ENCODE peak calls at places on chromosomes 12 and 14, in four cellular contexts. B is heart left ventricle, A is body of pancreas, Y is fibroblast of the aortic adventitia. P is an unnamed sample.

GRCh38 chr12:111363578-111363977 is 5.3 kb downstream of the PHETA1 start:
- DNase-seq in Y (peak; percentile 65), A (peak; percentile 31), B (no peak), P (peak; percentile 73)

GRCh38 chr14:92841930-92842329 is 47.8 kb downstream of the GOLGA5 start:
- DNase-seq in A (no peak), Y (no peak), B (no peak), P (no peak)

GRCh38 chr14:31206536-31207286 is 882 bp downstream of the HECTD1 start:
- DNase-seq in Y (peak; percentile 33), B (peak; percentile 19), A (peak; percentile 40), P (peak; percentile 34)

GRCh38 chr12:109736552-109737108 is 23.0 kb downstream of the FAM222A start:
- DNase-seq in A (peak; percentile 51), B (peak; percentile 18), Y (peak; percentile 47), P (peak; percentile 18)

GRCh38 chr14:52790011-52790755 is 1.2 kb downstream of the GNPNAT1 start:
- DNase-seq in A (peak; percentile 16), B (no peak), Y (peak; percentile 26), P (no peak)

GRCh38 chr12:97756066-97756701 is 293.6 kb downstream of the RMST start:
- DNase-seq in B (no peak), Y (no peak), A (no peak), P (no peak)

GRCh38 chr12:43278268-43278832 is 273.7 kb downstream of the ADAMTS20 start:
- DNase-seq in B (no peak), A (no peak), Y (no peak), P (no peak)

GRCh38 chr12:81208193-81208946 is 130.5 kb downstream of the ACSS3 start:
- DNase-seq in B (no peak), A (no peak), Y (peak; percentile 10), P (no peak)

GRCh38 chr12:17588968-17589367 is 501.0 kb downstream of the RERGL start:
- DNase-seq in Y (no peak), A (peak; percentile 3), B (no peak), P (no peak)

GRCh38 chr12:51345681-51346080 is 798 bp downstream of the CELA1 start:
- DNase-seq in Y (peak; percentile 31), A (no peak), B (no peak), P (no peak)

GRCh38 chr12:110688446-110689001 is 391 bp downstream of the HVCN1 start:
- DNase-seq in B (peak; percentile 29), A (no peak), Y (no peak), P (no peak)

GRCh38 chr14:24673534-24674203 is 39.7 kb upstream of the GZMB start:
- DNase-seq in Y (no peak), B (no peak), A (peak; percentile 14), P (no peak)

GRCh38 chr14:89827260-89827659 is 127.3 kb downstream of the EFCAB11 start:
- DNase-seq in B (no peak), Y (no peak), A (no peak), P (no peak)

GRCh38 chr14:57209561-57209960 is 59.1 kb downstream of the EXOC5 start:
- DNase-seq in B (no peak), Y (peak; percentile 39), A (no peak), P (peak; percentile 63)

GRCh38 chr12:66775941-66776340 is 97.1 kb upstream of the GRIP1 start:
- DNase-seq in Y (no peak), B (no peak), A (no peak), P (no peak)

GRCh38 chr12:82783456-82783855 is 96.8 kb downstream of the TMTC2 start:
- DNase-seq in Y (no peak), B (no peak), A (no peak), P (no peak)

GRCh38 chr12:51666696-51667095 is 75.7 kb downstream of the SCN8A start:
- DNase-seq in B (no peak), Y (peak; percentile 20), A (no peak), P (peak; percentile 55)

GRCh38 chr12:63918788-63919300 is 74.3 kb downstream of the SRGAP1 start:
- DNase-seq in A (no peak), B (no peak), Y (peak; percentile 84), P (peak; percentile 90)

GRCh38 chr12:56158029-56158925 is at the start of gene MYL6:
- DNase-seq in B (peak; percentile 98), A (peak; percentile 100), Y (peak; percentile 99), P (peak; percentile 98)

GRCh38 chr14:97164014-97164413 is 366.8 kb downstream of the VRK1 start:
- DNase-seq in Y (no peak), A (no peak), B (no peak), P (no peak)

GRCh38 chr12:21818627-21819026 is 44.1 kb upstream of the KCNJ8 start:
- DNase-seq in A (no peak), Y (peak; percentile 91), B (no peak), P (peak; percentile 72)

GRCh38 chr14:76456200-76456599 is 80.3 kb downstream of the ESRRB start:
- DNase-seq in A (peak; percentile 12), B (peak; percentile 31), Y (peak; percentile 30), P (peak; percentile 16)

GRCh38 chr12:113070117-113070906 is 13.8 kb downstream of the DTX1 start:
- DNase-seq in Y (no peak), A (peak; percentile 45), B (peak; percentile 74), P (no peak)

GRCh38 chr12:127926004-127926403 is 341.0 kb upstream of the TMEM132C start:
- DNase-seq in A (no peak), Y (peak; percentile 72), B (peak; percentile 30), P (peak; percentile 51)

GRCh38 chr12:101759396-101760047 is 20.3 kb upstream of the SYCP3 start:
- DNase-seq in Y (peak; percentile 47), A (peak; percentile 17), B (no peak), P (peak; percentile 34)

GRCh38 chr12:123085730-123086487 is 65.0 kb downstream of the PITPNM2 start:
- DNase-seq in Y (no peak), A (peak; percentile 43), B (no peak), P (peak; percentile 36)

GRCh38 chr14:23629831-23630396 is 6.2 kb upstream of the DHRS2 start:
- DNase-seq in B (no peak), Y (peak; percentile 36), A (no peak), P (no peak)

GRCh38 chr14:76576047-76576741 is 185.1 kb upstream of the VASH1 start:
- DNase-seq in Y (peak; percentile 6), A (peak; percentile 44), B (peak; percentile 37), P (no peak)

GRCh38 chr12:46267618-46268348 is 1.1 kb downstream of the SLC38A1 start:
- DNase-seq in B (no peak), Y (peak; percentile 40), A (peak; percentile 9), P (peak; percentile 25)

GRCh38 chr12:131507094-131507493 is 203.8 kb upstream of the SFSWAP start:
- DNase-seq in A (no peak), B (no peak), Y (no peak), P (no peak)

GRCh38 chr12:116381744-116382455 is 104.4 kb upstream of the MED13L start:
- DNase-seq in Y (peak; percentile 95), A (no peak), B (no peak), P (peak; percentile 98)

GRCh38 chr12:6124411-6125151 is at the start of gene VWF:
- DNase-seq in Y (no peak), B (peak; percentile 75), A (no peak), P (no peak)

GRCh38 chr12:117140397-117141096 is 41.3 kb upstream of the TESC start:
- DNase-seq in Y (no peak), A (peak; percentile 62), B (no peak), P (no peak)

GRCh38 chr12:117189725-117190209 is 503 bp downstream of the FBXO21 start:
- DNase-seq in B (peak; percentile 21), Y (peak; percentile 21), A (peak; percentile 28), P (peak; percentile 32)

GRCh38 chr12:6292606-6293005 is 17.9 kb upstream of the PLEKHG6 start:
- DNase-seq in Y (peak; percentile 77), A (no peak), B (no peak), P (peak; percentile 77)

GRCh38 chr14:94795372-94795771 is 25.5 kb upstream of the GSC start:
- DNase-seq in B (no peak), A (no peak), Y (no peak), P (no peak)

GRCh38 chr14:94797887-94798286 is 28.0 kb upstream of the GSC start:
- DNase-seq in A (no peak), B (no peak), Y (no peak), P (no peak)

GRCh38 chr14:94796278-94796677 is 26.4 kb upstream of the GSC start:
- DNase-seq in B (no peak), A (peak; percentile 24), Y (no peak), P (no peak)

GRCh38 chr14:94793901-94794300 is 24.0 kb upstream of the GSC start:
- DNase-seq in A (no peak), B (no peak), Y (no peak), P (no peak)
- TF ChIP-seq CTCF in A (no peak), B (no peak), Y (no peak), P (no peak)

DNA sequence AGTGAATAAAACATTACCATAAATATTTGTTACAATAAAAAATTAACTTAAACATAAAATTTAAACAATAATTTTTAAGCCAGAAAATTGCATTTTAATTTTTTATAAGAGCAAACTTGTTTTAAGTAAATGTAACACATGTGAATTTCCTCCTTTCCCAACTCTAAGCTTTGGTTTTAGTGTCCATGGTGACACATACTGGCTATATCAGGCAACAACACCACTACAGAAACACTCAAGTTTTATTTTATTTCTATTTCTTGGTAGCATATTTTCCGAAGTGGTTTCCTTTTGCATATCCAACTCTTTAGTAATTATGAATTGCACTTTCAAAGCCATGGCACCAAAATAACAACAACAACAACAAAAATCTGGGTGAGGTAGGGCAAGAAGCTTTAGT is 2.2 kb downstream of the NELL2 start:
- DNase-seq in Y (peak; percentile 19), A (no peak), B (no peak), P (peak; percentile 6)
- TF ChIP-seq CTCF in Y (peak; percentile 15), A (peak; percentile 10), B (peak; percentile 25), P (peak; percentile 29)

GRCh38 chr14:73747386-73748211 is 33.4 kb upstream of the PNMA1 start:
- DNase-seq in Y (no peak), B (no peak), A (no peak), P (no peak)

GRCh38 chr14:73745571-73746539 is 31.7 kb upstream of the PNMA1 start:
- DNase-seq in Y (no peak), A (no peak), B (no peak), P (no peak)

GRCh38 chr14:73748858-73749357 is 34.7 kb upstream of the PNMA1 start:
- DNase-seq in Y (no peak), B (no peak), A (no peak), P (no peak)

GRCh38 chr14:73744874-73745529 is 30.8 kb upstream of the PNMA1 start:
- DNase-seq in Y (no peak), B (no peak), A (no peak), P (no peak)

GRCh38 chr14:73746540-73747385 is 32.6 kb upstream of the PNMA1 start:
- DNase-seq in Y (no peak), B (no peak), A (no peak), P (no peak)
- TF ChIP-seq CTCF in Y (peak; percentile 40), B (peak; percentile 13), A (no peak), P (peak; percentile 42)

GRCh38 chr12:124555168-124555928 is 12.1 kb downstream of the NCOR2 start:
- DNase-seq in Y (no peak), A (no peak), B (no peak), P (no peak)

GRCh38 chr12:124553862-124554428 is 13.5 kb downstream of the NCOR2 start:
- DNase-seq in A (no peak), Y (no peak), B (no peak), P (no peak)

GRCh38 chr12:124556067-124556466 is 11.3 kb downstream of the NCOR2 start:
- DNase-seq in B (no peak), A (no peak), Y (no peak), P (no peak)

GRCh38 chr12:124556896-124557501 is 10.4 kb downstream of the NCOR2 start:
- DNase-seq in A (no peak), Y (no peak), B (no peak), P (no peak)

GRCh38 chr12:124554429-124555029 is 12.9 kb downstream of the NCOR2 start:
- DNase-seq in A (no peak), Y (no peak), B (peak; percentile 57), P (no peak)
- TF ChIP-seq CTCF in A (no peak), Y (no peak), B (no peak), P (no peak)